ENCODE peak calls at places on chromosomes 4 and X, in eight cellular contexts. T is mesenchymal stem cell; I is aorta; G is CD8-positive, alpha-beta memory T cell; W is endothelial cell of umbilical vein; N is ascending aorta; B is A549; P is upper lobe of right lung. S is an unnamed sample. For H3K4me1, the result is how much of the 10 kb centered on the place peaks cover.

GRCh38 chr4:123443401-123444297 is 47.1 kb downstream of the SPRY1 start:
- DNase-seq in W (no peak), I (no peak), P (no peak), B (no peak), N (no peak), G (peak), T (peak), S (peak)

GRCh38 chr4:88178633-88179231 is 20.3 kb upstream of the ABCG2 start:
- DNase-seq in T (no peak), N (no peak), W (no peak), P (no peak), G (no peak), I (no peak), B (no peak), S (no peak)

GRCh38 chr4:141124224-141124623 is 9.0 kb downstream of the RNF150 start:
- DNase-seq in T (no peak), N (no peak), B (no peak), W (no peak), I (no peak), G (no peak), P (no peak), S (no peak)

GRCh38 chr4:89067407-89067806 is 10.4 kb upstream of the FAM13A start:
- DNase-seq in I (no peak), T (no peak), G (no peak), N (no peak), B (no peak), P (no peak), W (no peak), S (no peak)

GRCh38 chr4:102501176-102501634 is at the start of gene NFKB1:
- DNase-seq in G (peak), I (peak), T (peak), N (peak), B (peak), P (peak), W (peak), S (peak)

GRCh38 chrX:38916801-38917200 is 115.5 kb downstream of the MID1IP1 start:
- DNase-seq in W (no peak), T (no peak), P (no peak), G (no peak), I (no peak), N (no peak), B (no peak), S (no peak)

GRCh38 chr4:1225272-1226166 is 23.4 kb downstream of the CTBP1 start:
- DNase-seq in I (no peak), N (no peak), W (no peak), B (no peak), T (no peak), P (no peak), G (no peak), S (no peak)

GRCh38 chrX:8191022-8191421 is 20.0 kb upstream of the VCX2 start:
- DNase-seq in I (no peak), G (no peak), N (no peak), T (no peak), P (peak), B (no peak), W (no peak), S (no peak)

GRCh38 chr4:69056921-69057562 is 39.2 kb upstream of the UGT2B7 start:
- DNase-seq in W (no peak), G (no peak), T (peak), P (no peak), N (no peak), I (no peak), B (no peak), S (no peak)

GRCh38 chrX:29561417-29561816 is 653.9 kb upstream of the MAGEB2 start:
- DNase-seq in G (no peak), B (no peak), N (no peak), P (no peak), I (no peak), W (no peak), T (no peak), S (no peak)

DNA sequence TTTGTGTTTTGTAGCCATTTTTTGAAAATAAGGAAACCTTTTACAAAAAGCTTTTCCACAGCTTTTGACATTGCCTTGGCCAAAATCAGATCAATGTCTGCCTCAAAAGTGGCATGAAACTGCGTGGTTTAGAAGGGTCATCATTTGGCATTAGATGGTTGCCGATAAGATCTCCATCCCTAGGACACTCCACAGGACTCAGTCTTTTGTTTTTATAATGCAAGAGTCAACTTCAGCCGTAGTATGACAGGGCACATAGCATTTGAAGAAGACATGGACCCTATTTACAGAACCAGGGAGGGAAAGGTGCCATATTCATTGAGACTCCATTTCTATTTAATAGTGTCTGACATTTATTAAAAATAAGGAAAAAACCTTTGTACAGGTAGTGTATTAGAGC is 1.3 kb downstream of the RTL8A start:
- DNase-seq in P (no peak), W (no peak), I (no peak), N (no peak), G (no peak), B (no peak), T (no peak), S (no peak)
- H3K27ac ChIP-seq in P (no peak), W (peak), I (no peak), N (no peak), G (no peak), B (no peak), T (no peak), S (no peak)

DNA sequence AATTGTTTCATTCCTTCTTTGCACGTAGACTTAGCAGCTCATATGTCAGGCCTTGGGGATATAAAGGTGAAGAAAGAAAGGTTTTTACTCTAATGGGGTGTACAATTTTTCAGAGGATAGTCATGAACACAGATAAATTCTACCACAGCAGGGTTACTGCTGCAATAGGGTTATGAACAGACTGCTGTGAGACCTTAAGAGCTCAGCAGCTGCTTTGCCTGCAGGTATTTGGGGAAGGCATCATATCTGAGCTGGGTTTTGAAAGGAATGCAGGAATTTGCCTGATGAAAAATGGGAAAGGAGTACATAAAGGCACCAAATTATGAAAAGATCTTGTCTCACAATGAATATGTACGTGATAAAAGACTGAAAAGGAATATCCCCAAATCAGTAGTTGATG is 128.9 kb downstream of the CEP135 start:
- DNase-seq in N (no peak), P (no peak), T (peak), B (no peak), I (no peak), W (no peak), G (no peak), S (no peak)
- H3K4me3 ChIP-seq in N (no peak), P (no peak), T (no peak), B (no peak), I (no peak), W (no peak), G (no peak), S (no peak)

GRCh38 chr4:108881190-108881589 is 118.3 kb upstream of the ETNPPL start:
- DNase-seq in P (no peak), T (peak), G (no peak), I (no peak), B (no peak), N (no peak), W (peak), S (no peak)
- H3K4me1 ChIP-seq in P (under half), T (under half), G (under half), I (under half), B (under half), N (under half), W (half or more), S (under half)

GRCh38 chr4:53497446-53498069 is 93.7 kb downstream of the LNX1 start:
- DNase-seq in G (no peak), B (no peak), I (peak), T (peak), P (no peak), W (no peak), N (no peak), S (no peak)
- H3K27ac ChIP-seq in G (no peak), B (no peak), I (no peak), T (peak), P (peak), W (no peak), N (peak), S (no peak)

GRCh38 chr4:168830777-168831512 is 179.1 kb downstream of the CBR4 start:
- DNase-seq in W (no peak), N (no peak), G (no peak), P (no peak), B (no peak), I (no peak), T (peak), S (no peak)
- H3K4me3 ChIP-seq in W (peak), N (peak), G (no peak), P (peak), B (peak), I (no peak), T (peak), S (peak)

GRCh38 chrX:154731881-154732280 is 19.0 kb downstream of the GAB3 start:
- DNase-seq in T (peak), W (no peak), B (no peak), P (no peak), N (no peak), G (peak), I (no peak), S (no peak)
- H3K4me1 ChIP-seq in T (under half), W (half or more), B (half or more), P (half or more), N (under half), G (half or more), I (under half), S (under half)

GRCh38 chr4:76272582-76272981 is 21.1 kb downstream of the FAM47E start:
- DNase-seq in B (no peak), N (no peak), I (no peak), T (no peak), P (no peak), G (no peak), W (no peak), S (no peak)
- H3K27ac ChIP-seq in B (no peak), N (no peak), I (no peak), T (no peak), P (no peak), G (no peak), W (no peak), S (no peak)

DNA sequence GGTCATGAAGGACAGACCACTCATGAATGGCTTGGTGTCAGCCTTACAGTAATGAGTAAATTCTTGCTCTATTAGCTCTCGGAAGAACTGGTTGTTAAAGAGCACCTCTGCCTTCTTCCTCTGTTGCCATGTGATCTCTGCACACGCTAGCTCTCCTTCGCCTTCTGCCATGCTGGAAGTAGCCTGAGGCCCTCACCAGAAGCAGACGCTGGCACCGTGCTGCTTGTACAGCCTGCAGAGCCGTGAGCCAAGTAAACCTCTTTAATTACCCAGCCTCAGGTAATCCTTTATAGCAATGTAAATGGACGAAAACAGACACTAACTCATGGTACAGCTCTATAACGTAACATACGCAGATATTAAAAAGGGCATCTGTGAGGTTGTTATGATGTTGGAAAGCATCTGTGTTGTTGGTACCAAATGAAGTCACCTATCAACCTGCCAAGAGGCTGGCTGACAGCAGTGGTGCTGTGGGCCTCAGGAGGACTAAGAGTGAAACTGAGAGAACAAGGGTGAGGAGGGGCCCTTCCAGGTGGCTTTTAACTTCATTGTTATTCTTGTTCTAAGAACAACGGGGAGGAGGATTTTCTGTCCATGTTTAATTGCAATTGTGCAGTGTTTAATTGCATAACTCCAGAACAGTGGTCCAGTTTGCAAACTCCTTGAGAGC is 69.2 kb downstream of the CRMP1 start:
- DNase-seq in I (no peak), G (no peak), N (no peak), B (no peak), T (no peak), W (no peak), P (no peak), S (no peak)
- H3K4me3 ChIP-seq in I (no peak), G (no peak), N (no peak), B (no peak), T (no peak), W (no peak), P (no peak), S (no peak)

GRCh38 chr4:26086621-26087068 is 172.6 kb downstream of the SMIM20 start:
- DNase-seq in P (no peak), I (no peak), N (no peak), B (no peak), G (no peak), T (no peak), W (no peak), S (no peak)
- H3K4me1 ChIP-seq in P (under half), I (under half), N (under half), B (under half), G (under half), T (under half), W (under half), S (under half)

S was measured in Peyer's patch.